ENCODE peak calls at places on chromosomes 7 and 10, in nine cellular contexts. One of them, this sample, is unnamed.

GRCh38 chr7:27032843-27033242 is 63.0 kb downstream of the HOXA1 start:
- DNase-seq in bronchial epithelial cell: no peak
- DNase-seq in NCI-H2171: no peak
- DNase-seq in WTC11: no peak
- DNase-seq in germinal center: no peak
- DNase-seq in mesenteric fat pad: no peak
- DNase-seq in lung: no peak
- DNase-seq in epithelial cell of prostate: no peak
- DNase-seq in CD4-positive, alpha-beta T cell: no peak
- DNase-seq in this sample: no peak

GRCh38 chr7:87475359-87476178 is at the start of gene ABCB4:
- DNase-seq in germinal center: peak
- DNase-seq in NCI-H2171: no peak
- DNase-seq in epithelial cell of prostate: no peak
- DNase-seq in WTC11: peak
- DNase-seq in CD4-positive, alpha-beta T cell: no peak
- DNase-seq in mesenteric fat pad: no peak
- DNase-seq in bronchial epithelial cell: no peak
- DNase-seq in lung: no peak
- DNase-seq in this sample: no peak

GRCh38 chr7:26533163-26533562 is 241.5 kb downstream of the SNX10 start:
- DNase-seq in mesenteric fat pad: no peak
- DNase-seq in epithelial cell of prostate: no peak
- DNase-seq in NCI-H2171: no peak
- DNase-seq in CD4-positive, alpha-beta T cell: no peak
- DNase-seq in WTC11: no peak
- DNase-seq in bronchial epithelial cell: no peak
- DNase-seq in lung: no peak
- DNase-seq in germinal center: no peak
- DNase-seq in this sample: no peak

GRCh38 chr10:81093056-81093455 is 555.4 kb downstream of the SH2D4B start:
- DNase-seq in NCI-H2171: no peak
- DNase-seq in CD4-positive, alpha-beta T cell: no peak
- DNase-seq in epithelial cell of prostate: no peak
- DNase-seq in lung: no peak
- DNase-seq in germinal center: no peak
- DNase-seq in WTC11: no peak
- DNase-seq in mesenteric fat pad: no peak
- DNase-seq in bronchial epithelial cell: no peak
- DNase-seq in this sample: no peak

GRCh38 chr10:113958631-113959382 is 84.9 kb upstream of the ADRB1 start:
- DNase-seq in epithelial cell of prostate: no peak
- DNase-seq in NCI-H2171: no peak
- DNase-seq in WTC11: no peak
- DNase-seq in lung: peak
- DNase-seq in mesenteric fat pad: no peak
- DNase-seq in bronchial epithelial cell: peak
- DNase-seq in CD4-positive, alpha-beta T cell: no peak
- DNase-seq in germinal center: no peak
- DNase-seq in this sample: peak

GRCh38 chr7:23115991-23116390 is 10.4 kb downstream of the KLHL7 start:
- DNase-seq in WTC11: no peak
- DNase-seq in lung: no peak
- DNase-seq in germinal center: no peak
- DNase-seq in CD4-positive, alpha-beta T cell: no peak
- DNase-seq in mesenteric fat pad: no peak
- DNase-seq in NCI-H2171: no peak
- DNase-seq in bronchial epithelial cell: no peak
- DNase-seq in epithelial cell of prostate: no peak
- DNase-seq in this sample: no peak

GRCh38 chr7:12524794-12525386 is 45.6 kb upstream of the SCIN start:
- DNase-seq in CD4-positive, alpha-beta T cell: no peak
- DNase-seq in bronchial epithelial cell: peak
- DNase-seq in lung: no peak
- DNase-seq in epithelial cell of prostate: no peak
- DNase-seq in NCI-H2171: peak
- DNase-seq in germinal center: no peak
- DNase-seq in mesenteric fat pad: no peak
- DNase-seq in WTC11: no peak
- DNase-seq in this sample: peak

GRCh38 chr10:132096223-132096622 is 30.5 kb downstream of the JAKMIP3 start:
- DNase-seq in bronchial epithelial cell: peak
- DNase-seq in germinal center: no peak
- DNase-seq in NCI-H2171: no peak
- DNase-seq in mesenteric fat pad: peak
- DNase-seq in lung: no peak
- DNase-seq in WTC11: no peak
- DNase-seq in epithelial cell of prostate: peak
- DNase-seq in CD4-positive, alpha-beta T cell: no peak
- DNase-seq in this sample: peak

GRCh38 chr10:35336921-35337741 is 822 bp downstream of the CCNY start:
- DNase-seq in lung: peak
- DNase-seq in NCI-H2171: peak
- DNase-seq in epithelial cell of prostate: no peak
- DNase-seq in bronchial epithelial cell: no peak
- DNase-seq in CD4-positive, alpha-beta T cell: peak
- DNase-seq in WTC11: peak
- DNase-seq in germinal center: peak
- DNase-seq in mesenteric fat pad: no peak
- DNase-seq in this sample: peak

GRCh38 chr10:46515402-46516192 is 40.9 kb downstream of the GPRIN2 start:
- DNase-seq in NCI-H2171: no peak
- DNase-seq in bronchial epithelial cell: no peak
- DNase-seq in WTC11: peak
- DNase-seq in epithelial cell of prostate: no peak
- DNase-seq in germinal center: no peak
- DNase-seq in mesenteric fat pad: peak
- DNase-seq in lung: no peak
- DNase-seq in CD4-positive, alpha-beta T cell: no peak
- DNase-seq in this sample: no peak

GRCh38 chr10:118568327-118568848 is 27.1 kb downstream of the PRLHR start:
- DNase-seq in bronchial epithelial cell: peak
- DNase-seq in CD4-positive, alpha-beta T cell: peak
- DNase-seq in mesenteric fat pad: no peak
- DNase-seq in lung: peak
- DNase-seq in germinal center: peak
- DNase-seq in WTC11: peak
- DNase-seq in NCI-H2171: peak
- DNase-seq in epithelial cell of prostate: no peak
- DNase-seq in this sample: peak

GRCh38 chr7:1087952-1088920 is at the start of gene GPER1:
- DNase-seq in CD4-positive, alpha-beta T cell: no peak
- DNase-seq in epithelial cell of prostate: no peak
- DNase-seq in mesenteric fat pad: no peak
- DNase-seq in WTC11: peak
- DNase-seq in NCI-H2171: no peak
- DNase-seq in germinal center: no peak
- DNase-seq in lung: peak
- DNase-seq in bronchial epithelial cell: no peak
- DNase-seq in this sample: peak